ENCODE peak calls at places on chromosomes 5 and 9, in five cellular contexts. W is A549, E is kidney, Z is choroid plexus epithelial cell, C is cardiac fibroblast. X is an unnamed sample.

GRCh38 chr5:55923177-55923872 is 71.4 kb downstream of the IL6ST start:
- DNase-seq in E (no peak), C (peak), Z (no peak), W (no peak), X (no peak)

GRCh38 chr9:469672-470040 is 255.0 kb downstream of the DOCK8 start:
- DNase-seq in C (no peak), E (peak), W (no peak), Z (no peak), X (no peak)

GRCh38 chr5:81393783-81394718 is at the start of gene ACOT12:
- DNase-seq in E (peak), Z (peak), C (peak), W (no peak), X (peak)

GRCh38 chr9:92324889-92325268 is 271 bp downstream of the NOL8 start:
- DNase-seq in C (no peak), E (peak), Z (no peak), W (no peak), X (no peak)

GRCh38 chr9:109437286-109437685 is 60.8 kb downstream of the PTPN3 start:
- DNase-seq in E (no peak), Z (no peak), C (no peak), W (no peak), X (no peak)

GRCh38 chr5:171152382-171152781 is 156.7 kb upstream of the TLX3 start:
- DNase-seq in C (peak), W (peak), Z (peak), E (no peak), X (peak)

GRCh38 chr5:146620663-146621051 is 104.7 kb upstream of the GPR151 start:
- DNase-seq in C (no peak), E (no peak), W (no peak), Z (no peak), X (no peak)

GRCh38 chr5:177452688-177453638 is 6.3 kb downstream of the PRR7 start:
- DNase-seq in W (no peak), C (no peak), E (no peak), Z (no peak), X (no peak)

GRCh38 chr9:124964604-124965003 is 23.7 kb upstream of the GOLGA1 start:
- DNase-seq in E (no peak), W (no peak), C (no peak), Z (no peak), X (no peak)

GRCh38 chr5:142587354-142587965 is 98.4 kb downstream of the FGF1 start:
- DNase-seq in Z (peak), W (peak), E (no peak), C (peak), X (peak)

GRCh38 chr5:145588113-145588512 is 247.0 kb downstream of the PRELID2 start:
- DNase-seq in E (no peak), W (no peak), Z (peak), C (no peak), X (no peak)

GRCh38 chr9:114288233-114289051 is 34.5 kb upstream of the ORM1 start:
- DNase-seq in Z (peak), E (peak), W (peak), C (peak), X (peak)

GRCh38 chr9:127583605-127584053 is 28.4 kb upstream of the STXBP1 start:
- DNase-seq in E (no peak), C (peak), Z (peak), W (no peak), X (peak)

GRCh38 chr9:121206516-121207370 is 5.1 kb upstream of the RAB14 start:
- DNase-seq in C (peak), W (no peak), Z (peak), E (no peak), X (peak)

GRCh38 chr5:65625743-65626142 is 916 bp downstream of the SHLD3 start:
- DNase-seq in E (no peak), C (peak), Z (no peak), W (no peak), X (no peak)

GRCh38 chr9:110847661-110848060 is 179.1 kb downstream of the MUSK start:
- DNase-seq in Z (peak), C (peak), W (no peak), E (no peak), X (no peak)

GRCh38 chr5:111929892-111930291 is 172.9 kb upstream of the NREP start:
- DNase-seq in C (peak), E (no peak), W (no peak), Z (peak), X (peak)

GRCh38 chr5:16550316-16550952 is 66.4 kb downstream of the RETREG1 start:
- DNase-seq in Z (peak), W (peak), E (no peak), C (peak), X (no peak)

GRCh38 chr9:19935422-19935821 is 146.6 kb upstream of the SLC24A2 start:
- DNase-seq in E (no peak), C (no peak), Z (no peak), W (no peak), X (no peak)

GRCh38 chr9:122220673-122221222 is 8.0 kb downstream of the LHX6 start:
- DNase-seq in Z (no peak), E (no peak), W (no peak), C (no peak), X (no peak)
- H3K4me3 ChIP-seq in Z (no peak), E (no peak), W (no peak), C (no peak), X (no peak)

GRCh38 chr9:115883467-115884329 is 269.9 kb upstream of the PAPPA start:
- DNase-seq in C (peak), W (peak), Z (peak), E (no peak), X (peak)
- TF ChIP-seq CTCF in C (peak), W (peak), Z (peak), E (peak), X (peak)

GRCh38 chr5:139904566-139905400 is 109.2 kb downstream of the PSD2 start:
- DNase-seq in W (no peak), C (no peak), E (no peak), Z (no peak), X (no peak)

GRCh38 chr5:139901971-139902370 is 106.4 kb downstream of the PSD2 start:
- DNase-seq in W (no peak), Z (no peak), C (no peak), E (no peak), X (no peak)

GRCh38 chr5:139903805-139904565 is 108.4 kb downstream of the PSD2 start:
- DNase-seq in E (no peak), Z (no peak), C (no peak), W (peak), X (no peak)

GRCh38 chr5:139905401-139905800 is 109.8 kb downstream of the PSD2 start:
- DNase-seq in W (no peak), Z (no peak), C (no peak), E (no peak), X (no peak)

GRCh38 chr5:139903450-139903804 is 107.8 kb downstream of the PSD2 start:
- DNase-seq in E (no peak), C (no peak), Z (no peak), W (no peak), X (no peak)
- H3K4me3 ChIP-seq in E (no peak), C (no peak), Z (no peak), W (no peak), X (no peak)

GRCh38 chr9:133768859-133769510 is 30.8 kb upstream of the SARDH start:
- DNase-seq in C (no peak), W (no peak), Z (peak), E (peak), X (no peak)
- TF ChIP-seq CTCF in C (peak), W (no peak), Z (peak), E (peak), X (peak)

GRCh38 chr5:10566556-10567068 is 2.7 kb downstream of the ANKRD33B start:
- DNase-seq in C (no peak), E (no peak), Z (no peak), W (no peak), X (no peak)
- H3K4me3 ChIP-seq in C (no peak), E (peak), Z (no peak), W (peak), X (no peak)

GRCh38 chr5:94893404-94894145 is 275.1 kb downstream of the SLF1 start:
- DNase-seq in C (peak), E (no peak), Z (peak), W (no peak), X (no peak)
- TF ChIP-seq CTCF in C (peak), E (peak), Z (peak), W (peak), X (peak)

GRCh38 chr5:180848878-180849277 is 12.2 kb downstream of the ZFP62 start:
- DNase-seq in W (no peak), E (no peak), Z (no peak), C (no peak), X (no peak)

GRCh38 chr5:180852510-180852909 is 8.6 kb downstream of the ZFP62 start:
- DNase-seq in C (peak), Z (no peak), W (no peak), E (no peak), X (no peak)

GRCh38 chr5:180849827-180850226 is 11.2 kb downstream of the ZFP62 start:
- DNase-seq in Z (no peak), C (no peak), E (no peak), W (no peak), X (no peak)

GRCh38 chr5:180848265-180848664 is 12.8 kb downstream of the ZFP62 start:
- DNase-seq in C (no peak), E (no peak), W (no peak), Z (no peak), X (no peak)

GRCh38 chr5:180850434-180851078 is 10.5 kb downstream of the ZFP62 start:
- DNase-seq in Z (no peak), C (no peak), E (no peak), W (no peak), X (no peak)
- H3K4me3 ChIP-seq in Z (no peak), C (no peak), E (no peak), W (no peak), X (no peak)

GRCh38 chr5:83595217-83595616 is 123.7 kb downstream of the VCAN start:
- DNase-seq in E (no peak), C (no peak), W (no peak), Z (peak), X (no peak)
- TF ChIP-seq CTCF in E (no peak), C (peak), W (no peak), Z (peak), X (peak)

DNA sequence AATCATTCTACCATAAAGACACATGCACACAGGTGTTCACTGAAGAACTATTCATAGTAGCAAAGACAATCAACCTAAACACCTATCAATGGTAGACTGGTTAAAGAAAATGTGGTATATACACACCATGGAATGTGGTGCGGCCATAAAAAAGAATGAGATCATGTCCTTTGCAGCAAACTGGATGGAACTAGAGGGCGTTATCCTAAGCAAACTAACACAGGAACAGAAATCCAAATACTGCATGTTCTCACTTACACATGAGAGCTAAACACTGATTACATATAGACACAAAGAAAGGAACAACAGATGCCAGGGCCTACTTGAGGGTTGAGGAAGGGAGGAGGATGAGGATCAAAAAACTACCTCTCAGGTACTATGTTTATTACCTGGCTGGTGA is 103.8 kb downstream of the DRD1 start:
- DNase-seq in C (no peak), Z (no peak), E (no peak), W (no peak), X (no peak)
- H3K4me3 ChIP-seq in C (no peak), Z (no peak), E (no peak), W (no peak), X (no peak)

GRCh38 chr9:115847245-115847644 is 306.3 kb upstream of the PAPPA start:
- DNase-seq in C (peak), Z (peak), W (no peak), E (no peak), X (peak)

GRCh38 chr9:115855458-115856133 is 298.0 kb upstream of the PAPPA start:
- DNase-seq in E (no peak), W (no peak), Z (no peak), C (peak), X (peak)

GRCh38 chr9:115845648-115846312 is 307.8 kb upstream of the PAPPA start:
- DNase-seq in C (peak), W (peak), E (no peak), Z (peak), X (peak)

GRCh38 chr9:115850548-115851304 is 302.9 kb upstream of the PAPPA start:
- DNase-seq in Z (peak), C (peak), W (no peak), E (no peak), X (peak)

GRCh38 chr9:115849679-115850412 is 303.7 kb upstream of the PAPPA start:
- DNase-seq in W (no peak), Z (no peak), C (peak), E (no peak), X (no peak)
- TF ChIP-seq CTCF in W (no peak), Z (no peak), C (no peak), E (no peak), X (no peak)

X was measured in brain microvascular endothelial cell.